ENCODE peak calls at places on chromosomes 1 and 21, in seven cellular contexts. K is NCI-H460, V is stromal cell of bone marrow, B is NCI-H187, X is GF-D8, J is MCF 10A, Q is PC-3. L is an unnamed sample.

GRCh38 chr1:31617218-31617916 is at the start of gene HCRTR1:
- DNase-seq in K (no peak), V (no peak), B (no peak), X (no peak), J (no peak), Q (no peak), L (no peak)

GRCh38 chr1:15290382-15290781 is 43.4 kb downstream of the FHAD1 start:
- DNase-seq in K (peak), V (no peak), B (no peak), X (no peak), J (peak), Q (no peak), L (no peak)

GRCh38 chr1:109266965-109267364 is 16.0 kb downstream of the PSRC1 start:
- DNase-seq in K (no peak), V (no peak), B (no peak), X (no peak), J (peak), Q (peak), L (no peak)

GRCh38 chr1:3670823-3671251 is 18.5 kb downstream of the TP73 start:
- DNase-seq in K (no peak), V (no peak), B (no peak), X (no peak), J (no peak), Q (no peak), L (no peak)

GRCh38 chr1:230262867-230263572 is 163.1 kb downstream of the PGBD5 start:
- DNase-seq in K (no peak), V (no peak), B (no peak), X (no peak), J (no peak), Q (no peak), L (no peak)

GRCh38 chr1:14441302-14441741 is 157.2 kb upstream of the KAZN start:
- DNase-seq in K (no peak), V (peak), B (no peak), X (no peak), J (peak), Q (peak), L (peak)

GRCh38 chr21:45993210-45994085 is 11.9 kb downstream of the COL6A1 start:
- DNase-seq in K (no peak), V (no peak), B (no peak), X (no peak), J (no peak), Q (no peak), L (no peak)

GRCh38 chr1:15485534-15486091 is 9.7 kb downstream of the CELA2B start:
- DNase-seq in K (no peak), V (no peak), B (no peak), X (no peak), J (no peak), Q (no peak), L (no peak)

GRCh38 chr1:155018617-155019348 is 14.8 kb downstream of the DCST2 start:
- DNase-seq in K (no peak), V (no peak), B (no peak), X (no peak), J (no peak), Q (no peak), L (no peak)

GRCh38 chr1:206633708-206634121 is 1.6 kb upstream of the DYRK3 start:
- DNase-seq in K (no peak), V (peak), B (no peak), X (no peak), J (peak), Q (peak), L (peak)

GRCh38 chr1:103525114-103525606 is 339 bp upstream of the RNPC3 start:
- DNase-seq in K (peak), V (peak), B (no peak), X (peak), J (peak), Q (peak), L (peak)

GRCh38 chr1:214165850-214166374 is 115.0 kb upstream of the SMYD2 start:
- DNase-seq in K (no peak), V (no peak), B (no peak), X (no peak), J (no peak), Q (no peak), L (no peak)

L was measured in RWPE1.